ENCODE peak calls at places on chromosomes 1 and 21, in four cellular contexts. R is K562, Q is SK-N-SH, N is HepG2. I is an unnamed sample.

GRCh38 chr1:14120895-14121294 is 420.9 kb downstream of the PRDM2 start:
- DNase-seq in R (no peak), Q (no peak), N (no peak), I (no peak)

GRCh38 chr1:19623523-19623922 is 20.6 kb upstream of the NBL1 start:
- DNase-seq in R (no peak), Q (no peak), N (peak), I (no peak)

GRCh38 chr1:225508538-225509375 is 80.9 kb upstream of the LBR start:
- DNase-seq in R (peak), Q (no peak), N (peak), I (peak)

GRCh38 chr1:68384321-68384813 is 65.4 kb downstream of the RPE65 start:
- DNase-seq in R (peak), Q (no peak), N (peak), I (peak)

GRCh38 chr1:45304311-45305081 is 22.2 kb upstream of the HPDL start:
- DNase-seq in R (peak), Q (peak), N (peak), I (no peak)

GRCh38 chr1:10761503-10762152 is 34.8 kb downstream of the CASZ1 start:
- DNase-seq in R (no peak), Q (no peak), N (peak), I (no peak)

GRCh38 chr21:30800605-30801004 is 12.5 kb downstream of the KRTAP8-1 start:
- DNase-seq in R (no peak), Q (no peak), N (no peak), I (no peak)

GRCh38 chr1:211329764-211330201 is 3.1 kb downstream of the TRAF5 start:
- DNase-seq in R (no peak), Q (no peak), N (no peak), I (no peak)

GRCh38 chr21:36747815-36748381 is 49.0 kb downstream of the SIM2 start:
- DNase-seq in R (peak), Q (peak), N (peak), I (no peak)
- TF ChIP-seq ELF1 in R (no peak), Q (no peak), N (no peak), I (no peak)

GRCh38 chr21:35648512-35648911 is 411.8 kb downstream of the SETD4 start:
- DNase-seq in R (no peak), Q (no peak), N (no peak), I (no peak)
- TF ChIP-seq ELF1 in R (no peak), Q (no peak), N (no peak), I (no peak)

DNA sequence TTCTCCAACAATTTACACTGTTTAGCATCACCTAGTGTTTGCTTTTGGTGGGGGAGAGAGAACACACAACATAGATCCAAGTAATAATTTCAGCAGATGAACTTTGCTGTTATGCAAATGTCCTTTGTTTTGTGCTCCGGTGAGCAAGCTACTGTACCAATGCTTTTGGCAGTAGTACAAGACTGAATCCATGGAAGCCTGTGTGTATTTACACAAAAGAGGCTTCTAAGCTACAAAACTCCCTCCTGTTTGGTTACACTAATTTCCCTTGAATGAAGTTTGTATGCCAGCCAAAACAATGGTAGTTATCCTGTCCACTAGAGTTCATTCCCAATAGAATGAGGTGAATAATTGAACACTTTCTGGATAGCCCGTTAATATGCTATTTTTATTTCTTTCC is 320.5 kb downstream of the KCTD3 start:
- DNase-seq in R (no peak), Q (no peak), N (no peak), I (no peak)
- TF ChIP-seq ELF1 in R (no peak), Q (no peak), N (no peak), I (no peak)

GRCh38 chr1:117930484-117930883 is 945 bp downstream of the WDR3 start:
- DNase-seq in R (peak), Q (peak), N (no peak), I (no peak)

GRCh38 chr1:117930173-117930447 is 571 bp downstream of the WDR3 start:
- DNase-seq in R (no peak), Q (no peak), N (no peak), I (no peak)

GRCh38 chr1:117928881-117929339 is 511 bp downstream of the GDAP2 start:
- DNase-seq in R (peak), Q (peak), N (peak), I (peak)

GRCh38 chr1:117932576-117932975 is 3.0 kb downstream of the WDR3 start:
- DNase-seq in R (no peak), Q (no peak), N (no peak), I (no peak)

DNA sequence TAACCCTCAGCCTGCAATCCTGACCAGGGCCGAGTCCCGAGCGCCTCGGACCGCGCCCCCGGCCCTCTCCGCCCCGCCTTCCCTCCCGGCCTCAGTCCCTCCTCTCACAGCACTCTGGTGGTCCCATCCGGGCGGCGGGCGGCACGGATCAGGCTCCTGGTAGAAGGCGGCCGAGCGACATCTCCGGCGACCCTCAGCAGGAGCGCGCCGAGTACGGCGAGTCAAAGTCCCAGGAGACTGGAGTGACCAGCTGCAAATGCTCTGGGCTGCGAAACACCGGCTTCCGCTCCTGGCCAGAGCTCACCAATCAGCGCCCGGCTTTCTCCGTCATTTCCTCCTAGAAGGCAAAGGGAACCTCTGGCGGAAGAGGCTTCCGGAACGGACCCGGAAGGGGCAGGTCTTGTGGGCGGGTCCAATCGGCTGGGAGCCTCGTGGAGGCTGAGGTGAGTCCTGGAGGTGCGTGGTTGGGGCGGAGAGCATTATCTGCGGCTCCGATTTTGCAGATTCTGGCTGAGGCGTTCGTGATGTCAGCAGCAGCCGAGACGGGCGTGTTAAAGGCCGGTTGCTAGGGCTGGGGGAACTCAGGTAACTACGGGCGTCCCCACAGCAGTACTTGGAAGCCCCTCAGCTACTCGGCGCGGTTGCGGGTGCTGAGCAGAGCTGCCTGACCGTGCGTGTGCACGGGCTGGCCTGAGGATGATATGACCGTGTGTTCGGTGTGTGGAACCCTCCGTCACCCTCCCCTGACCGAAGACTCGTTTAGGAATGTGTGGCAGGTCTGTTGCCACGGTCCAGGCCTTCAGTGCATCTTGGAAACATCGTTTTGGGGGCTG is at the start of the genes GDAP2 and WDR3:
- DNase-seq in R (peak), Q (peak), N (peak), I (peak)
- TF ChIP-seq ELF1 in R (peak), Q (peak), N (peak), I (peak)

GRCh38 chr1:173002891-173003582 is 47.7 kb downstream of the TNFSF18 start:
- DNase-seq in R (no peak), Q (no peak), N (no peak), I (no peak)
- TF ChIP-seq ELF1 in R (no peak), Q (no peak), N (no peak), I (no peak)

I was measured in HCT116.